ENCODE peak calls at places on chromosomes 7 and 10, in four cellular contexts. H is AG08395, J is stomach, W is activated T-cell treated with anti-CD3 and anti-CD28 coated beads for 1 hour. B is an unnamed sample.

GRCh38 chr10:103104721-103105120 is 88.4 kb downstream of the NT5C2 start:
- DNase-seq in H (no peak), J (no peak), W (no peak), B (no peak)

GRCh38 chr7:77933394-77933793 is 134.8 kb downstream of the PHTF2 start:
- DNase-seq in H (peak), J (no peak), W (no peak), B (no peak)

GRCh38 chr7:91240546-91240945 is 23.7 kb upstream of the FZD1 start:
- DNase-seq in H (peak), J (no peak), W (no peak), B (no peak)

GRCh38 chr7:157775021-157775559 is 438.3 kb downstream of the DNAJB6 start:
- DNase-seq in H (no peak), J (no peak), W (no peak), B (no peak)

GRCh38 chr7:154953006-154953684 is 49.8 kb downstream of the PAXIP1 start:
- DNase-seq in H (peak), J (peak), W (peak), B (no peak)

GRCh38 chr7:132738254-132738653 is 162.0 kb upstream of the PLXNA4 start:
- DNase-seq in H (peak), J (no peak), W (no peak), B (peak)

GRCh38 chr10:34651381-34651780 is 163.7 kb downstream of the PARD3 start:
- DNase-seq in H (no peak), J (no peak), W (no peak), B (no peak)

GRCh38 chr7:75722381-75722780 is 16.4 kb downstream of the HIP1 start:
- DNase-seq in H (no peak), J (no peak), W (no peak), B (no peak)

GRCh38 chr7:2029936-2030335 is 202.8 kb downstream of the MAD1L1 start:
- DNase-seq in H (no peak), J (no peak), W (no peak), B (no peak)

GRCh38 chr10:72248477-72249151 is 25.1 kb upstream of the DDIT4 start:
- DNase-seq in H (no peak), J (peak), W (peak), B (no peak)

GRCh38 chr10:29881336-29881751 is 178.0 kb downstream of the JCAD start:
- DNase-seq in H (no peak), J (no peak), W (no peak), B (no peak)

GRCh38 chr7:19376591-19376990 is 231.4 kb upstream of the FERD3L start:
- DNase-seq in H (no peak), J (no peak), W (no peak), B (no peak)

GRCh38 chr7:99579956-99580777 is 17.9 kb upstream of the TMEM225B start:
- DNase-seq in H (peak), J (no peak), W (peak), B (no peak)

GRCh38 chr10:14131261-14131960 is 199.3 kb downstream of the FRMD4A start:
- DNase-seq in H (no peak), J (no peak), W (no peak), B (no peak)

GRCh38 chr10:90884414-90884813 is 12.6 kb downstream of the RPP30 start:
- DNase-seq in H (peak), J (no peak), W (no peak), B (no peak)

GRCh38 chr7:133053321-133053891 is 28.5 kb downstream of the CHCHD3 start:
- DNase-seq in H (peak), J (no peak), W (no peak), B (peak)